ENCODE peak calls at places on chromosome 4, in seven cellular contexts. T is NCI-H1694 treated with DMSO at 0.1 percent for 48 hours; G is effector CD4-positive, alpha-beta T cell; A is NB4; U is GM12891; D is endodermal cell; J is adrenal gland. W is an unnamed sample.

GRCh38 chr4:38062088-38062893 is 102.1 kb downstream of the PTTG2 start:
- DNase-seq in T (peak), D (peak), G (peak), A (peak), U (peak), J (peak), W (peak)

GRCh38 chr4:78347527-78347926 is 204.0 kb upstream of the ANXA3 start:
- DNase-seq in U (no peak), D (no peak), J (no peak), T (no peak), G (no peak), A (no peak), W (no peak)

GRCh38 chr4:1047106-1047975 is 35.9 kb downstream of the FGFRL1 start:
- DNase-seq in D (peak), J (peak), G (no peak), T (no peak), U (peak), A (no peak), W (no peak)

GRCh38 chr4:67320645-67321044 is 224.7 kb downstream of the CENPC start:
- DNase-seq in T (no peak), G (no peak), A (no peak), D (no peak), J (no peak), U (no peak), W (no peak)

GRCh38 chr4:3857316-3857926 is 91.2 kb downstream of the ADRA2C start:
- DNase-seq in A (peak), U (no peak), G (no peak), D (no peak), T (no peak), J (no peak), W (no peak)

GRCh38 chr4:183588169-183588675 is 70.8 kb downstream of the RWDD4 start:
- DNase-seq in A (no peak), U (no peak), J (no peak), T (no peak), D (no peak), G (no peak), W (no peak)

GRCh38 chr4:13990596-13991589 is 363.4 kb upstream of the BOD1L1 start:
- DNase-seq in T (no peak), U (no peak), A (no peak), J (peak), G (no peak), D (no peak), W (no peak)

GRCh38 chr4:186932631-186933150 is 209.0 kb upstream of the FAT1 start:
- DNase-seq in T (no peak), D (no peak), U (no peak), G (no peak), A (no peak), J (no peak), W (no peak)

GRCh38 chr4:61532324-61532723 is 332.2 kb downstream of the ADGRL3 start:
- DNase-seq in J (no peak), T (no peak), U (no peak), G (no peak), A (no peak), D (no peak), W (no peak)

GRCh38 chr4:1572521-1572920 is 111.6 kb downstream of the FAM53A start:
- DNase-seq in D (peak), T (no peak), A (no peak), J (no peak), U (no peak), G (no peak), W (peak)

GRCh38 chr4:61200195-61200990 is at the start of gene ADGRL3:
- DNase-seq in G (no peak), J (peak), T (peak), U (peak), D (peak), A (no peak), W (no peak)

GRCh38 chr4:6763330-6763851 is 19.1 kb upstream of the KIAA0232 start:
- DNase-seq in A (peak), D (peak), J (no peak), U (no peak), G (no peak), T (no peak), W (peak)

GRCh38 chr4:40502936-40503335 is 126.7 kb downstream of the RBM47 start:
- DNase-seq in D (no peak), A (peak), G (no peak), T (no peak), J (no peak), U (no peak), W (no peak)

GRCh38 chr4:64756016-64756415 is 346.8 kb upstream of the TECRL start:
- DNase-seq in J (no peak), G (no peak), U (no peak), D (no peak), A (peak), T (no peak), W (no peak)

GRCh38 chr4:139137745-139138144 is 39.3 kb downstream of the ELF2 start:
- DNase-seq in A (peak), U (no peak), D (no peak), G (no peak), T (no peak), J (no peak), W (no peak)

GRCh38 chr4:64713256-64713840 is 304.1 kb upstream of the TECRL start:
- DNase-seq in D (no peak), U (peak), A (peak), J (no peak), G (no peak), T (peak), W (peak)

GRCh38 chr4:98663226-98664006 is 5.0 kb upstream of the TSPAN5 start:
- DNase-seq in T (no peak), A (peak), J (no peak), U (peak), D (no peak), G (peak), W (no peak)

GRCh38 chr4:57405359-57405758 is 295.2 kb upstream of the IGFBP7 start:
- DNase-seq in G (no peak), J (no peak), A (no peak), T (no peak), U (no peak), D (no peak), W (no peak)

GRCh38 chr4:168612435-168613139 is 115.7 kb downstream of the PALLD start:
- DNase-seq in T (no peak), D (no peak), G (no peak), J (no peak), A (peak), U (no peak), W (no peak)

GRCh38 chr4:108762559-108763225 is at the start of gene ETNPPL:
- DNase-seq in D (peak), J (peak), U (peak), T (no peak), G (no peak), A (no peak), W (no peak)

GRCh38 chr4:144355809-144356757 is 215.6 kb upstream of the GYPA start:
- DNase-seq in U (peak), A (peak), J (peak), T (no peak), D (peak), G (no peak), W (no peak)

GRCh38 chr4:159010563-159011260 is 92.2 kb upstream of the RAPGEF2 start:
- DNase-seq in U (no peak), D (no peak), A (no peak), J (peak), G (no peak), T (peak), W (no peak)

GRCh38 chr4:26220704-26221103 is 100.1 kb upstream of the RBPJ start:
- DNase-seq in D (no peak), G (no peak), A (no peak), T (no peak), J (no peak), U (no peak), W (no peak)

GRCh38 chr4:184953971-184954370 is 64.3 kb upstream of the HELT start:
- DNase-seq in T (no peak), G (no peak), U (no peak), A (no peak), D (no peak), J (no peak), W (no peak)

GRCh38 chr4:41169256-41169655 is 45.1 kb downstream of the APBB2 start:
- DNase-seq in A (no peak), T (no peak), J (no peak), G (no peak), U (no peak), D (no peak), W (no peak)

GRCh38 chr4:186798951-186799659 is 75.4 kb upstream of the FAT1 start:
- DNase-seq in U (no peak), J (no peak), G (no peak), T (no peak), D (no peak), A (no peak), W (peak)

GRCh38 chr4:168739851-168740250 is 243.0 kb downstream of the PALLD start:
- DNase-seq in U (no peak), J (no peak), G (no peak), T (no peak), A (no peak), D (no peak), W (no peak)

GRCh38 chr4:181757921-181758320 is 485.3 kb upstream of the TENM3 start:
- DNase-seq in A (no peak), G (no peak), J (no peak), U (no peak), D (no peak), T (no peak), W (no peak)

GRCh38 chr4:148998719-148999118 is 556.5 kb upstream of the NR3C2 start:
- DNase-seq in G (no peak), A (peak), T (peak), U (no peak), J (no peak), D (peak), W (peak)

GRCh38 chr4:178309890-178310289 is 867.7 kb upstream of the AGA start:
- DNase-seq in A (no peak), G (no peak), J (no peak), D (no peak), T (no peak), U (no peak), W (no peak)

GRCh38 chr4:25767877-25768475 is 94.8 kb downstream of the SEL1L3 start:
- DNase-seq in T (peak), A (peak), U (peak), D (peak), G (no peak), J (peak), W (peak)

GRCh38 chr4:72505314-72505744 is 63.7 kb downstream of the ADAMTS3 start:
- DNase-seq in A (peak), J (peak), D (peak), U (no peak), G (no peak), T (peak), W (peak)

GRCh38 chr4:52096048-52096447 is 44.9 kb downstream of the SPATA18 start:
- DNase-seq in G (no peak), T (no peak), J (no peak), A (no peak), U (no peak), D (no peak), W (no peak)